ENCODE peak calls at places on chromosomes 3 and 15, in five cellular contexts. K is Peyer's patch, E is epithelial cell of esophagus, U is T-helper 2 cell, A is GM12865. J is an unnamed sample.

GRCh38 chr15:99703603-99704443 is 29.4 kb downstream of the LYSMD4 start:
- DNase-seq in K (no peak), E (peak), A (peak), U (no peak), J (peak)

GRCh38 chr3:71658131-71658530 is 67.1 kb downstream of the EIF4E3 start:
- DNase-seq in U (no peak), A (no peak), E (peak), K (no peak), J (no peak)

GRCh38 chr3:131036200-131036816 is 9.6 kb downstream of the NEK11 start:
- DNase-seq in A (no peak), K (no peak), E (peak), U (no peak), J (no peak)

GRCh38 chr3:31077021-31077601 is 182.7 kb upstream of the GADL1 start:
- DNase-seq in K (no peak), E (peak), U (no peak), A (peak), J (no peak)

GRCh38 chr3:46667061-46667621 is 26.3 kb downstream of the ALS2CL start:
- DNase-seq in U (no peak), A (no peak), E (no peak), K (peak), J (no peak)

GRCh38 chr15:68809517-68809916 is 11.2 kb downstream of the ANP32A start:
- DNase-seq in E (no peak), K (no peak), A (no peak), U (no peak), J (no peak)

GRCh38 chr3:173755161-173755560 is 357.6 kb downstream of the NLGN1 start:
- DNase-seq in A (no peak), U (no peak), E (no peak), K (no peak), J (no peak)

GRCh38 chr3:15523660-15524417 is 2.3 kb upstream of the COLQ start:
- DNase-seq in E (no peak), A (no peak), K (no peak), U (no peak), J (no peak)

GRCh38 chr3:148625145-148625736 is 72.5 kb upstream of the AGTR1 start:
- DNase-seq in E (no peak), A (no peak), U (no peak), K (no peak), J (no peak)

GRCh38 chr15:88627463-88627862 is 6.3 kb downstream of the AEN start:
- DNase-seq in E (peak), A (peak), K (peak), U (peak), J (no peak)

GRCh38 chr15:38252481-38253311 is at the start of gene SPRED1:
- DNase-seq in U (peak), E (peak), A (peak), K (peak), J (no peak)

GRCh38 chr15:64096486-64097431 is 977 bp downstream of the SNX1 start:
- DNase-seq in E (peak), U (no peak), K (no peak), A (peak), J (no peak)

GRCh38 chr15:49769225-49769624 is 148.4 kb downstream of the DTWD1 start:
- DNase-seq in U (no peak), K (no peak), E (no peak), A (no peak), J (peak)

GRCh38 chr3:46979958-46980497 is 562 bp downstream of the NBEAL2 start:
- DNase-seq in U (no peak), K (peak), A (no peak), E (no peak), J (no peak)

GRCh38 chr3:188947401-188947982 is 224.3 kb upstream of the TPRG1 start:
- DNase-seq in K (peak), U (no peak), A (peak), E (peak), J (peak)

GRCh38 chr15:71449956-71450355 is 334.7 kb downstream of the THSD4 start:
- DNase-seq in E (no peak), A (no peak), K (no peak), U (no peak), J (no peak)

GRCh38 chr3:39332525-39332924 is 3.0 kb downstream of the CCR8 start:
- DNase-seq in E (no peak), U (no peak), K (no peak), A (no peak), J (no peak)

GRCh38 chr15:81105521-81105920 is 28.5 kb upstream of the CFAP161 start:
- DNase-seq in U (no peak), K (no peak), E (peak), A (no peak), J (no peak)

GRCh38 chr3:126355777-126356372 is 1.3 kb downstream of the KLF15 start:
- DNase-seq in K (peak), A (peak), E (no peak), U (no peak), J (no peak)

GRCh38 chr3:185823280-185824044 is 1.4 kb downstream of the IGF2BP2 start:
- DNase-seq in K (peak), U (no peak), E (peak), A (peak), J (no peak)

GRCh38 chr3:87207500-87207899 is 19.6 kb upstream of the CHMP2B start:
- DNase-seq in E (peak), U (no peak), K (no peak), A (no peak), J (no peak)

GRCh38 chr15:68317281-68318007 is 39.9 kb downstream of the FEM1B start:
- DNase-seq in A (no peak), K (peak), U (no peak), E (no peak), J (no peak)

GRCh38 chr3:32374788-32375595 is 16.7 kb upstream of the CMTM7 start:
- DNase-seq in U (peak), K (peak), E (peak), A (peak), J (peak)

GRCh38 chr3:146382386-146382785 is 87.0 kb downstream of the PLSCR2 start:
- DNase-seq in K (no peak), E (peak), A (no peak), U (no peak), J (no peak)

J was measured in MV-4-11.